ENCODE peak calls at places on chromosomes 12 and 14, in eight cellular contexts. Y, W, Q, J, H, E, B and N are unnamed samples.

GRCh38 chr14:99348816-99349609 is 77.0 kb upstream of the BCL11B start:
- DNase-seq in J (no peak), B (no peak), Y (no peak), W (no peak), H (no peak), Q (no peak), E (no peak), N (peak; percentile 55)

GRCh38 chr12:84637926-84638325 is 274.7 kb downstream of the SLC6A15 start:
- DNase-seq in H (no peak), W (no peak), J (peak; percentile 32), Q (no peak), E (no peak), Y (peak; percentile 51), B (no peak), N (peak; percentile 28)

GRCh38 chr14:31582286-31582691 is 21.1 kb downstream of the NUBPL start:
- DNase-seq in B (no peak), E (no peak), H (no peak), W (no peak), Q (no peak), J (peak; percentile 39), Y (no peak), N (no peak)

GRCh38 chr12:12181516-12181915 is 85.3 kb downstream of the LRP6 start:
- DNase-seq in H (no peak), B (no peak), W (no peak), Q (no peak), E (no peak), J (no peak), Y (no peak), N (no peak)

GRCh38 chr12:115017346-115017745 is 333.4 kb upstream of the TBX3 start:
- DNase-seq in J (no peak), W (no peak), H (no peak), E (no peak), Y (peak; percentile 26), Q (no peak), B (no peak), N (no peak)

GRCh38 chr12:27179399-27180214 is 64.5 kb upstream of the STK38L start:
- DNase-seq in Q (peak; percentile 98), Y (no peak), B (peak; percentile 7), H (no peak), J (peak; percentile 97), E (no peak), W (peak; percentile 29), N (peak; percentile 76)

GRCh38 chr12:47393403-47393790 is 312.4 kb downstream of the RPAP3 start:
- DNase-seq in Y (no peak), B (no peak), J (no peak), Q (no peak), H (no peak), E (no peak), W (no peak), N (peak; percentile 39)

GRCh38 chr14:65281991-65282908 is 130.3 kb upstream of the FUT8 start:
- DNase-seq in H (no peak), Q (no peak), W (no peak), Y (peak; percentile 76), B (no peak), J (peak; percentile 71), E (no peak), N (peak; percentile 19)

GRCh38 chr12:124626841-124627502 is 59.6 kb upstream of the NCOR2 start:
- DNase-seq in W (peak; percentile 47), H (peak; percentile 22), E (no peak), J (peak; percentile 69), B (no peak), Y (no peak), Q (no peak), N (peak; percentile 31)

GRCh38 chr14:53306267-53306721 is 153.2 kb upstream of the DDHD1 start:
- DNase-seq in B (peak; percentile 50), H (peak; percentile 50), W (peak; percentile 29), J (no peak), E (peak; percentile 10), Y (peak; percentile 74), Q (peak; percentile 58), N (peak; percentile 53)

GRCh38 chr12:90407841-90408240 is 547.1 kb downstream of the CCER1 start:
- DNase-seq in E (no peak), H (no peak), B (no peak), W (no peak), Q (peak; percentile 9), J (no peak), Y (peak; percentile 21), N (peak; percentile 39)

GRCh38 chr14:34318014-34318413 is 144.0 kb downstream of the SPTSSA start:
- DNase-seq in Q (no peak), Y (no peak), J (no peak), W (no peak), E (no peak), B (no peak), H (no peak), N (no peak)

GRCh38 chr12:109189291-109189690 is 72.9 kb downstream of the ACACB start:
- DNase-seq in B (no peak), Y (no peak), Q (no peak), H (no peak), E (no peak), J (no peak), W (no peak), N (no peak)

GRCh38 chr12:25557830-25558436 is 4.8 kb upstream of the LMNTD1 start:
- DNase-seq in W (no peak), E (no peak), H (no peak), Y (peak; percentile 89), Q (peak; percentile 100), B (peak; percentile 54), J (peak; percentile 6), N (peak; percentile 57)

GRCh38 chr12:24776856-24777255 is 172.0 kb downstream of the BCAT1 start:
- DNase-seq in E (no peak), B (no peak), Y (no peak), J (no peak), H (no peak), Q (no peak), W (no peak), N (no peak)

GRCh38 chr14:61925043-61925442 is 162.8 kb downstream of the SNAPC1 start:
- DNase-seq in H (no peak), Y (peak; percentile 74), W (no peak), B (peak; percentile 7), Q (no peak), J (no peak), E (peak; percentile 10), N (peak; percentile 69)

GRCh38 chr12:44847888-44848770 is 28.0 kb downstream of the NELL2 start:
- DNase-seq in E (no peak), Q (no peak), H (no peak), B (no peak), Y (no peak), W (no peak), J (no peak), N (peak; percentile 44)

GRCh38 chr12:131673519-131674265 is 37.2 kb upstream of the SFSWAP start:
- DNase-seq in W (no peak), H (no peak), Y (no peak), E (no peak), J (no peak), B (no peak), Q (peak; percentile 82), N (no peak)

GRCh38 chr12:101027200-101027599 is 182.8 kb downstream of the SLC5A8 start:
- DNase-seq in J (no peak), Y (peak; percentile 23), Q (no peak), B (no peak), W (no peak), E (no peak), H (no peak), N (no peak)

GRCh38 chr14:29016050-29016900 is 249.7 kb downstream of the FOXG1 start:
- DNase-seq in J (no peak), H (no peak), Q (peak; percentile 65), Y (peak; percentile 86), E (no peak), B (peak; percentile 57), W (no peak), N (peak; percentile 79)

GRCh38 chr14:96297000-96297399 is 41.0 kb downstream of the BDKRB1 start:
- DNase-seq in Y (peak; percentile 44), B (peak; percentile 29), H (peak; percentile 26), Q (peak; percentile 69), J (no peak), E (no peak), W (no peak), N (peak; percentile 57)

GRCh38 chr12:63916561-63917476 is 72.3 kb downstream of the SRGAP1 start:
- DNase-seq in E (no peak), Q (no peak), W (no peak), J (no peak), H (no peak), Y (no peak), B (no peak), N (peak; percentile 68)

GRCh38 chr14:88379706-88380343 is 5.6 kb upstream of the SPATA7 start:
- DNase-seq in B (no peak), E (no peak), W (no peak), J (no peak), Q (no peak), H (no peak), Y (peak; percentile 23), N (no peak)

GRCh38 chr14:105745433-105746123 is 219.2 kb downstream of the TMEM121 start:
- DNase-seq in E (no peak), H (no peak), J (no peak), W (peak; percentile 4), Q (no peak), B (no peak), Y (no peak), N (no peak)

GRCh38 chr12:120853188-120853587 is 51.0 kb downstream of the SPPL3 start:
- DNase-seq in Y (no peak), W (no peak), J (no peak), B (no peak), H (no peak), Q (no peak), E (no peak), N (no peak)

GRCh38 chr12:92030618-92031017 is 115.0 kb downstream of the BTG1 start:
- DNase-seq in W (peak; percentile 45), E (no peak), Y (no peak), J (peak; percentile 90), B (no peak), H (no peak), Q (peak; percentile 47), N (peak; percentile 69)

GRCh38 chr14:49173765-49174373 is 412.3 kb downstream of the RPS29 start:
- DNase-seq in B (peak; percentile 80), J (peak; percentile 21), H (no peak), Y (peak; percentile 93), Q (peak; percentile 82), W (no peak), E (peak; percentile 21), N (peak; percentile 92)

GRCh38 chr12:93563807-93564538 is 8.5 kb upstream of the SOCS2 start:
- DNase-seq in H (no peak), Q (peak; percentile 92), W (peak; percentile 45), B (no peak), J (no peak), E (no peak), Y (peak; percentile 47), N (peak; percentile 22)

GRCh38 chr12:102479099-102479887 is 1.1 kb downstream of the IGF1 start:
- DNase-seq in W (no peak), H (peak; percentile 17), J (no peak), B (peak; percentile 17), Q (peak; percentile 82), E (no peak), Y (peak; percentile 42), N (peak; percentile 71)

GRCh38 chr14:22460461-22461195 is 128.4 kb downstream of the DAD1 start:
- DNase-seq in E (no peak), Q (no peak), J (no peak), H (no peak), Y (no peak), W (no peak), B (no peak), N (no peak)

GRCh38 chr12:76337583-76337982 is 10.6 kb downstream of the BBS10 start:
- DNase-seq in Q (no peak), W (no peak), J (peak; percentile 18), E (no peak), Y (no peak), B (no peak), H (no peak), N (no peak)

GRCh38 chr14:88229428-88229827 is 93.6 kb downstream of the KCNK10 start:
- DNase-seq in Q (no peak), W (no peak), J (no peak), E (no peak), B (no peak), H (no peak), Y (no peak), N (no peak)

GRCh38 chr14:89242871-89243270 is 174.2 kb downstream of the FOXN3 start:
- DNase-seq in H (no peak), Y (peak; percentile 55), E (no peak), Q (no peak), J (no peak), B (no peak), W (no peak), N (no peak)

GRCh38 chr14:58763210-58763609 is 125.4 kb downstream of the DACT1 start:
- DNase-seq in H (no peak), Y (no peak), B (no peak), E (no peak), J (no peak), Q (no peak), W (no peak), N (no peak)